ENCODE peak calls at places on chromosomes 5 and 9, in ten cellular contexts. One of them, this sample, is unnamed.

GRCh38 chr5:38607396-38607795 is 51.0 kb upstream of the LIFR start:
- DNase-seq in GM12864: no peak
- DNase-seq in bronchial epithelial cell: no peak
- DNase-seq in neural progenitor cell: no peak
- DNase-seq in lower leg skin: no peak
- DNase-seq in WTC11: no peak
- DNase-seq in stomach: no peak
- DNase-seq in astrocyte of the cerebellum: peak; percentile 84
- DNase-seq in epithelial cell of proximal tubule: peak; percentile 93
- DNase-seq in cardiac fibroblast: peak; percentile 95
- DNase-seq in this sample: no peak

GRCh38 chr5:17105744-17106450 is 111.5 kb upstream of the BASP1 start:
- DNase-seq in stomach: no peak
- DNase-seq in bronchial epithelial cell: peak; percentile 86
- DNase-seq in epithelial cell of proximal tubule: no peak
- DNase-seq in lower leg skin: peak; percentile 87
- DNase-seq in neural progenitor cell: no peak
- DNase-seq in GM12864: no peak
- DNase-seq in WTC11: no peak
- DNase-seq in cardiac fibroblast: peak; percentile 85
- DNase-seq in astrocyte of the cerebellum: no peak
- DNase-seq in this sample: no peak

GRCh38 chr5:159913048-159913447 is 3.2 kb upstream of the ADRA1B start:
- DNase-seq in stomach: no peak
- DNase-seq in WTC11: no peak
- DNase-seq in epithelial cell of proximal tubule: no peak
- DNase-seq in GM12864: no peak
- DNase-seq in astrocyte of the cerebellum: no peak
- DNase-seq in lower leg skin: no peak
- DNase-seq in cardiac fibroblast: peak; percentile 88
- DNase-seq in bronchial epithelial cell: peak; percentile 72
- DNase-seq in neural progenitor cell: no peak
- DNase-seq in this sample: no peak

GRCh38 chr5:93573627-93573974 is 7.4 kb downstream of the NR2F1-AS1 start:
- DNase-seq in neural progenitor cell: peak; percentile 52
- DNase-seq in GM12864: no peak
- DNase-seq in astrocyte of the cerebellum: no peak
- DNase-seq in bronchial epithelial cell: no peak
- DNase-seq in WTC11: no peak
- DNase-seq in epithelial cell of proximal tubule: no peak
- DNase-seq in lower leg skin: no peak
- DNase-seq in stomach: no peak
- DNase-seq in cardiac fibroblast: no peak
- DNase-seq in this sample: no peak

GRCh38 chr9:137406876-137407589 is 15.9 kb downstream of the EXD3 start:
- DNase-seq in neural progenitor cell: peak; percentile 93
- DNase-seq in GM12864: no peak
- DNase-seq in epithelial cell of proximal tubule: no peak
- DNase-seq in WTC11: peak; percentile 87
- DNase-seq in bronchial epithelial cell: no peak
- DNase-seq in stomach: peak; percentile 79
- DNase-seq in lower leg skin: peak; percentile 91
- DNase-seq in astrocyte of the cerebellum: no peak
- DNase-seq in cardiac fibroblast: peak; percentile 80
- DNase-seq in this sample: peak; percentile 47

GRCh38 chr5:15452030-15452429 is 48.0 kb upstream of the FBXL7 start:
- DNase-seq in WTC11: no peak
- DNase-seq in astrocyte of the cerebellum: peak; percentile 18
- DNase-seq in epithelial cell of proximal tubule: no peak
- DNase-seq in stomach: no peak
- DNase-seq in lower leg skin: no peak
- DNase-seq in cardiac fibroblast: no peak
- DNase-seq in bronchial epithelial cell: no peak
- DNase-seq in neural progenitor cell: no peak
- DNase-seq in GM12864: no peak
- DNase-seq in this sample: no peak

GRCh38 chr9:103681435-103681834 is 412.7 kb upstream of the SMC2 start:
- DNase-seq in bronchial epithelial cell: no peak
- DNase-seq in GM12864: no peak
- DNase-seq in neural progenitor cell: no peak
- DNase-seq in lower leg skin: no peak
- DNase-seq in epithelial cell of proximal tubule: no peak
- DNase-seq in stomach: no peak
- DNase-seq in astrocyte of the cerebellum: no peak
- DNase-seq in cardiac fibroblast: no peak
- DNase-seq in WTC11: no peak
- DNase-seq in this sample: no peak

GRCh38 chr5:95942968-95943367 is 18.7 kb downstream of the ELL2 start:
- DNase-seq in neural progenitor cell: no peak
- DNase-seq in astrocyte of the cerebellum: no peak
- DNase-seq in bronchial epithelial cell: no peak
- DNase-seq in WTC11: no peak
- DNase-seq in stomach: no peak
- DNase-seq in cardiac fibroblast: no peak
- DNase-seq in lower leg skin: no peak
- DNase-seq in epithelial cell of proximal tubule: no peak
- DNase-seq in GM12864: no peak
- DNase-seq in this sample: no peak

GRCh38 chr5:134139891-134140469 is 25.5 kb downstream of the TCF7 start:
- DNase-seq in cardiac fibroblast: no peak
- DNase-seq in WTC11: no peak
- DNase-seq in epithelial cell of proximal tubule: no peak
- DNase-seq in astrocyte of the cerebellum: no peak
- DNase-seq in bronchial epithelial cell: no peak
- DNase-seq in lower leg skin: peak; percentile 81
- DNase-seq in stomach: peak; percentile 19
- DNase-seq in GM12864: no peak
- DNase-seq in neural progenitor cell: no peak
- DNase-seq in this sample: peak; percentile 49

DNA sequence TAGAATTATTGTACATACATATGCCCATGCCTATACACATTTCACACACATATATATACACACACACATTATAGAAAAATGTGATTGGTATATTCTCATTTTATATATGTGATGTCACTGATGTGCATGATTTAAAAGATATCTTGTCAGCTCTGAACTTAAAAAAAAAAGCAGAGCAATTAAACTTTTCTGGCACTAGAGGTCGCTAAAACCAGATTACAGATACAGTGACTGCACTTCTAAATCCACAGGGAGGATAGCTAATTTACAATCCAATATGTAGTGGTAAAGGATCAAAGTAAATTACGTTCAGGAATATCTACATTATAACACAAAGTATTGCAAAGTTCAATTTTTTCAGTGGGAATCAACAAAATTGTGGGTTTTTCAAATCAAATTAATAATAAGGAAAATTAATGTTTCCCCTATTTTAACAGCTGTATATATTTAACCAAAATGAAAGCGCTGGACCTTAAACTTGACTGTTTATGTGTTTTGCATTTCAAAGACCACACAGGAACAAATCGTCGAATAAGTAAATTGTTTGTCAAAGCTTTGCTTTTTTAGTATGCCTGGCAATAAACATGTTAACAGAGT is 1201.2 kb upstream of the C9orf72 start:
- DNase-seq in epithelial cell of proximal tubule: no peak
- DNase-seq in bronchial epithelial cell: peak; percentile 56
- DNase-seq in neural progenitor cell: peak; percentile 32
- DNase-seq in cardiac fibroblast: peak; percentile 39
- DNase-seq in lower leg skin: no peak
- DNase-seq in astrocyte of the cerebellum: peak; percentile 24
- DNase-seq in stomach: no peak
- DNase-seq in WTC11: no peak
- DNase-seq in GM12864: no peak
- DNase-seq in this sample: no peak
- TF ChIP-seq CTCF in epithelial cell of proximal tubule: peak; percentile 75
- TF ChIP-seq CTCF in bronchial epithelial cell: peak; percentile 43
- TF ChIP-seq CTCF in neural progenitor cell: peak; percentile 87
- TF ChIP-seq CTCF in cardiac fibroblast: peak; percentile 44
- TF ChIP-seq CTCF in lower leg skin: no peak
- TF ChIP-seq CTCF in astrocyte of the cerebellum: peak; percentile 41
- TF ChIP-seq CTCF in stomach: no peak
- TF ChIP-seq CTCF in WTC11: peak; percentile 27
- TF ChIP-seq CTCF in GM12864: peak; percentile 44
- TF ChIP-seq CTCF in this sample: no peak

GRCh38 chr9:1100945-1101344 is 50.8 kb downstream of the DMRT2 start:
- DNase-seq in neural progenitor cell: no peak
- DNase-seq in stomach: peak; percentile 56
- DNase-seq in astrocyte of the cerebellum: no peak
- DNase-seq in bronchial epithelial cell: peak; percentile 28
- DNase-seq in cardiac fibroblast: peak; percentile 29
- DNase-seq in GM12864: no peak
- DNase-seq in epithelial cell of proximal tubule: no peak
- DNase-seq in lower leg skin: no peak
- DNase-seq in WTC11: peak; percentile 75
- DNase-seq in this sample: no peak
- TF ChIP-seq CTCF in neural progenitor cell: no peak
- TF ChIP-seq CTCF in stomach: peak; percentile 42
- TF ChIP-seq CTCF in astrocyte of the cerebellum: peak; percentile 50
- TF ChIP-seq CTCF in bronchial epithelial cell: peak; percentile 75
- TF ChIP-seq CTCF in cardiac fibroblast: peak; percentile 66
- TF ChIP-seq CTCF in GM12864: peak; percentile 14
- TF ChIP-seq CTCF in epithelial cell of proximal tubule: peak; percentile 70
- TF ChIP-seq CTCF in lower leg skin: no peak
- TF ChIP-seq CTCF in WTC11: no peak
- TF ChIP-seq CTCF in this sample: no peak

GRCh38 chr9:1051286-1052118 is 1.3 kb downstream of the DMRT2 start:
- DNase-seq in GM12864: no peak
- DNase-seq in neural progenitor cell: peak; percentile 67
- DNase-seq in cardiac fibroblast: no peak
- DNase-seq in stomach: peak; percentile 38
- DNase-seq in bronchial epithelial cell: peak; percentile 27
- DNase-seq in WTC11: peak; percentile 68
- DNase-seq in epithelial cell of proximal tubule: no peak
- DNase-seq in lower leg skin: peak; percentile 87
- DNase-seq in astrocyte of the cerebellum: no peak
- DNase-seq in this sample: no peak

GRCh38 chr9:1052119-1052907 is 2.2 kb downstream of the DMRT2 start:
- DNase-seq in cardiac fibroblast: no peak
- DNase-seq in WTC11: no peak
- DNase-seq in epithelial cell of proximal tubule: no peak
- DNase-seq in neural progenitor cell: no peak
- DNase-seq in astrocyte of the cerebellum: no peak
- DNase-seq in lower leg skin: no peak
- DNase-seq in GM12864: no peak
- DNase-seq in bronchial epithelial cell: no peak
- DNase-seq in stomach: no peak
- DNase-seq in this sample: no peak

GRCh38 chr9:1048853-1049252 is 1.3 kb upstream of the DMRT2 start:
- DNase-seq in cardiac fibroblast: no peak
- DNase-seq in epithelial cell of proximal tubule: no peak
- DNase-seq in bronchial epithelial cell: no peak
- DNase-seq in stomach: no peak
- DNase-seq in lower leg skin: no peak
- DNase-seq in GM12864: no peak
- DNase-seq in neural progenitor cell: no peak
- DNase-seq in WTC11: no peak
- DNase-seq in astrocyte of the cerebellum: no peak
- DNase-seq in this sample: no peak

GRCh38 chr9:1049641-1050040 is 516 bp upstream of the DMRT2 start:
- DNase-seq in lower leg skin: no peak
- DNase-seq in neural progenitor cell: no peak
- DNase-seq in GM12864: no peak
- DNase-seq in bronchial epithelial cell: peak; percentile 17
- DNase-seq in cardiac fibroblast: no peak
- DNase-seq in stomach: no peak
- DNase-seq in epithelial cell of proximal tubule: no peak
- DNase-seq in astrocyte of the cerebellum: no peak
- DNase-seq in WTC11: no peak
- DNase-seq in this sample: no peak

DNA sequence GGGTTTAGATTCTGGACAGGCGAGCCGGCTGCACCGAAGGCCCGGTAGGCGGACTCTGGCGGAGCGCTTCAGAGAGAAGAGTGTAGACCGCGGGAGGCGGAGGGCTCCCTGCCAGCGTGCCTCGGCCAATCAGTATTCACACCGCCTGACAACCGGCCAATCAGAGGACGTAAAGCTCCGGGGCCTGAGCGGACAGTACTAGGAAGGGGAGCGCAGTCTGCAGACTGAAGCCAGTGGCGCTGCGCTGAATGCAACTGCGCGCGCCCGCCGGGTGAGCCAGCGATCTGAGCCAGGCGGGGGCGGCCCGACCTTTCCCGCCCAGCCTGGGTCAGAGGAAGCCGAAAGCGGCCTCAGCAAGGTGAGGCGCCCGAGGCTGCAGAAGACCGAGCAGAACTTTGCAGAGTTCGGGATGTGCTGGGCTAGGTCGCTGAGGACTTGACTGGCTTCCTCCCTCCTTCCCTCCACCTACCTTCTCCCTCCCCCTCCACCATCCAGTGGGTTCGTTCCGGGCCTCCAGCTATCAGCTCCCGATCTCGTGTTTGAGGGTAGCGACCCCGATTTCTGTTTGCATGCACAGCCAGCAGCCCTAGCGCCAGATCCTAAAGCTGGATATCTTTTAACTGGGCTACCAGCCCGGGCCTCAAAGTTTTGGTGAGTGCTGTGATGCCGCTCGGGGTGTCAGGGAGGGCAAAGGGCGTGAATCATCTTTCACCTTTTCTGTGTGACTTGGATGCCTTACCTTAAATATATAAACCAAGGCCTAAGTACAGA is at the start of gene DMRT2:
- DNase-seq in bronchial epithelial cell: peak; percentile 91
- DNase-seq in stomach: peak; percentile 78
- DNase-seq in GM12864: no peak
- DNase-seq in lower leg skin: peak; percentile 97
- DNase-seq in cardiac fibroblast: peak; percentile 49
- DNase-seq in neural progenitor cell: no peak
- DNase-seq in epithelial cell of proximal tubule: peak; percentile 15
- DNase-seq in astrocyte of the cerebellum: peak; percentile 1
- DNase-seq in WTC11: peak; percentile 95
- DNase-seq in this sample: no peak
- TF ChIP-seq CTCF in bronchial epithelial cell: peak; percentile 9
- TF ChIP-seq CTCF in stomach: no peak
- TF ChIP-seq CTCF in GM12864: no peak
- TF ChIP-seq CTCF in lower leg skin: no peak
- TF ChIP-seq CTCF in cardiac fibroblast: no peak
- TF ChIP-seq CTCF in neural progenitor cell: no peak
- TF ChIP-seq CTCF in epithelial cell of proximal tubule: no peak
- TF ChIP-seq CTCF in astrocyte of the cerebellum: no peak
- TF ChIP-seq CTCF in WTC11: no peak
- TF ChIP-seq CTCF in this sample: no peak

DNA sequence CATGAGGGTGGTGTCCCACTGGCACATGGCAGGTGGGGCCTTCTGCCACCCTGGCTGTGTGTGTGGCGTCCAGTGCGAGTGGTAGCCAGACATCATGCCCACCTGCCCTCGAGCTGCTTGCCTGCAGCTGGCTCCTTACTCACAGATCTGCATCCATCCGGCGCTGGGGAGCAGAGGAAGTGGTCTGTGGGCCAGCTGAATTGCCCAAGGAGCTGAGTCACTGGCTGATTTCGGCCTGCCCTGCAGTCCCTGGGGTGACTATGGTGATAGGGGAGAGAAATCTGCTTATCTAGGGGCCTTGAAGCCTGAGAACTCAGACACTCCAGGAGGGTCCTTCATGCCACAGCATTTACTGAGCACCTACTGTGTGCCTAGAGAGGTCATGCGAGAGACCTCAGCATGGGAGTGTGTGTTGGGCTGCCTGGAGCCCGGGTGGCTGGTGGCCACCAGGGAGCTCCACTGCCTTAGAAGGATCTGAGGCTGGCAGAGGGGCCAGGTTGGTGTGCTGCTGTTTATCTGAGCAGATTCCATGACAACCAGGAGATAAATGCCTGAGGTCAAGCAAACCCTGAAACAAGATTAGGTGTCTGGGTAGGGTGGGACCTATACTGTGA is 57.1 kb downstream of the SLC22A5 start:
- DNase-seq in cardiac fibroblast: peak; percentile 86
- DNase-seq in astrocyte of the cerebellum: peak; percentile 65
- DNase-seq in WTC11: peak; percentile 41
- DNase-seq in stomach: peak; percentile 81
- DNase-seq in lower leg skin: peak; percentile 95
- DNase-seq in neural progenitor cell: peak; percentile 44
- DNase-seq in epithelial cell of proximal tubule: no peak
- DNase-seq in GM12864: peak; percentile 52
- DNase-seq in bronchial epithelial cell: peak; percentile 91
- DNase-seq in this sample: peak; percentile 52
- TF ChIP-seq CTCF in cardiac fibroblast: peak; percentile 69
- TF ChIP-seq CTCF in astrocyte of the cerebellum: peak; percentile 55
- TF ChIP-seq CTCF in WTC11: no peak
- TF ChIP-seq CTCF in stomach: no peak
- TF ChIP-seq CTCF in lower leg skin: no peak
- TF ChIP-seq CTCF in neural progenitor cell: peak; percentile 33
- TF ChIP-seq CTCF in epithelial cell of proximal tubule: peak; percentile 65
- TF ChIP-seq CTCF in GM12864: peak; percentile 48
- TF ChIP-seq CTCF in bronchial epithelial cell: peak; percentile 51
- TF ChIP-seq CTCF in this sample: no peak

This sample was measured in CD8-positive, alpha-beta T cell.